ENCODE peak calls at places on chromosomes 1 and 21, in six cellular contexts. J is AG09309; D is stomach; B is CD8-positive, alpha-beta T cell; S is AG04450; N is sigmoid colon. Q is an unnamed sample.

GRCh38 chr1:101295212-101295611 is 58.4 kb downstream of the S1PR1 start:
- DNase-seq in J (no peak), B (no peak), S (no peak), N (no peak), D (no peak), Q (no peak)

GRCh38 chr1:36471830-36472641 is 7.9 kb upstream of the MRPS15 start:
- DNase-seq in N (no peak), J (no peak), S (no peak), D (no peak), B (no peak), Q (peak)

GRCh38 chr21:34889537-34890257 is 159.4 kb downstream of the RUNX1 start:
- DNase-seq in J (no peak), N (peak), S (no peak), D (peak), B (peak), Q (peak)

GRCh38 chr1:185244015-185244747 is 72.9 kb downstream of the IVNS1ABP start:
- DNase-seq in D (no peak), N (no peak), S (peak), B (peak), J (peak), Q (no peak)

GRCh38 chr1:233738396-233738795 is 124.5 kb downstream of the KCNK1 start:
- DNase-seq in J (no peak), N (no peak), B (no peak), S (no peak), D (no peak), Q (no peak)

GRCh38 chr1:168466703-168467081 is 77.1 kb downstream of the XCL2 start:
- DNase-seq in D (no peak), J (no peak), B (no peak), N (no peak), S (no peak), Q (no peak)

GRCh38 chr1:7223334-7224080 is 438.3 kb downstream of the CAMTA1 start:
- DNase-seq in B (no peak), S (peak), D (no peak), N (no peak), J (peak), Q (no peak)

GRCh38 chr1:24970399-24970753 is 40.3 kb upstream of the RUNX3 start:
- DNase-seq in J (no peak), N (no peak), B (no peak), D (no peak), S (no peak), Q (no peak)

GRCh38 chr1:11194407-11195176 is 5.4 kb downstream of the ANGPTL7 start:
- DNase-seq in S (no peak), D (no peak), J (no peak), N (no peak), B (no peak), Q (no peak)

GRCh38 chr1:47179988-47180563 is 9.8 kb downstream of the PDZK1IP1 start:
- DNase-seq in D (peak), N (no peak), S (no peak), J (no peak), B (no peak), Q (no peak)

GRCh38 chr1:212595787-212596714 is 12.5 kb upstream of the ATF3 start:
- DNase-seq in D (no peak), S (peak), B (no peak), N (no peak), J (peak), Q (no peak)
- TF ChIP-seq CTCF in D (no peak), S (peak), B (peak), N (no peak), J (peak), Q (peak)

GRCh38 chr1:192539450-192540132 is 36.0 kb upstream of the RGS1 start:
- DNase-seq in D (no peak), N (no peak), B (no peak), J (peak), S (peak), Q (no peak)

GRCh38 chr1:192543445-192543844 is 32.1 kb upstream of the RGS1 start:
- DNase-seq in J (no peak), S (no peak), N (no peak), D (no peak), B (no peak), Q (no peak)

GRCh38 chr1:192535916-192536662 is 39.5 kb upstream of the RGS1 start:
- DNase-seq in B (no peak), S (no peak), D (no peak), J (no peak), N (no peak), Q (no peak)

DNA sequence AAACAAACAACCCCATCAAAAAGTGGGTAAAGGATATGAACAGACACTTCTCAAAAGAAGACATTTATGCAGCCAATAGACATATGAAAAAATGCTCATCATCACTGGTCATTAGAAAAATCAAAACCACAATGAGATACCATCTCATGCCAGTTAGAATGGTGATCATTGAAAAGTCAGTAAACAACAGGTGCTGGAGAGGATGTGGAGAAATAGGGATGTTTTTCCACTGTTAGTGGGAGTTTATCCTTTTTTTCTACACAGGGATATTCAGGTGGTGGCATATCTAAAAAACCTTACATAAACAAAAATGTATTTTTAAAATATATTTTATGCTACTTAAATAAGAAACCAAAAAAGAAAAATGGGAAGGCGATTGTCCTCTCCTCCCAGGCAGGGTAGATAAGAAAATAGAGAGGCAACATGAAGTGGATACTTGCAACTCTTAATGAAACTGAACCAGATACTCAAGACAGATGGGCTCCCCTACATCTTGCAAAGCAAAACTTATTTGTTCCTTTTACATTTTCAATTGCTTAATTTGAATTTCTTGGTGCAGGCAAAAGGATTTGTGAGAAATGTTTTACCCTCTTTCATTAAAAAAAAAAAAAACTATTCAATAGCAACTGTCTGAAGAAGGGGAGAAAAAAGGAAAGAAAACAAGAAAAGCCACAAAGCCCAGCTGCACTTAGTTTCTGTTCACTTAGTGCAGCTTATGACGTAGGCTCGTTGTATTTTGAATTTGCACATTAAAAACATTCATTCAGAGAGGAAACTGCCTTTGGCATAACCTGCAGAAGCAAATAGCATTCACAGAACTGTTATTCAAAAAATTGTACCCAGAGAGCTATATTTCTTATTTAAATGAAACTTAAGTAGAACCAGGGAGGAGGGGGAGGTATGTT is 36.9 kb upstream of the RGS1 start:
- DNase-seq in B (no peak), J (no peak), S (no peak), D (no peak), N (no peak), Q (no peak)
- TF ChIP-seq CTCF in B (no peak), J (no peak), S (no peak), D (no peak), N (no peak), Q (no peak)

DNA sequence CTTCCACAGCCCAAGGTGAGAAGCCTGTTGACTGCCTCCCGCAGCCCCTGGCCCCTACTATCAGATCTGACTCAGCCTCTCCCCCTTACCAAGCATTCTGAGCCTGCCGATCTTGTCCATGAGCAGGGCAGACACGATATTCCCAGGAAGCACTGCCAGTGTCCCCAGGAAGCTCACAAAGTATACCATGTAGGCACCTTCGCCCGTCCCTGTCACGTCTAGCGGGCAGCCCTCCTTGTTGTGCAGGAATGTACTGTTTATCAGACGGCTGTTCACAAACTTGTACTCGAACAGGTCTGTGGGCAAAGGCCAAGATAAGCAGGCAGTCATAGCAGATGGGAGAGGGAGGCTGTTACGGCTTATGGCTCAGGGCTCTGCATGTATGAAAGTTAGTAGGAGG is 7.2 kb downstream of the BOLA1 start:
- DNase-seq in J (no peak), N (peak), D (no peak), S (no peak), B (no peak), Q (no peak)
- TF ChIP-seq CTCF in J (no peak), N (no peak), D (no peak), S (no peak), B (no peak), Q (no peak)

GRCh38 chr1:89598450-89599331 is 34.2 kb upstream of the LRRC8C start:
- DNase-seq in S (no peak), D (no peak), J (no peak), B (no peak), N (no peak), Q (no peak)
- TF ChIP-seq CTCF in S (peak), D (peak), J (peak), B (peak), N (peak), Q (peak)

GRCh38 chr1:236018885-236019453 is 45.9 kb downstream of the NID1 start:
- DNase-seq in N (peak), D (peak), J (no peak), B (no peak), S (no peak), Q (no peak)

GRCh38 chr1:236013330-236013729 is 51.6 kb downstream of the NID1 start:
- DNase-seq in B (no peak), J (no peak), S (no peak), D (no peak), N (no peak), Q (no peak)

GRCh38 chr1:236016083-236016482 is 48.8 kb downstream of the NID1 start:
- DNase-seq in N (peak), D (no peak), J (no peak), S (no peak), B (no peak), Q (no peak)

GRCh38 chr1:236015539-236015938 is 49.4 kb downstream of the NID1 start:
- DNase-seq in J (no peak), B (no peak), N (peak), D (no peak), S (no peak), Q (no peak)

DNA sequence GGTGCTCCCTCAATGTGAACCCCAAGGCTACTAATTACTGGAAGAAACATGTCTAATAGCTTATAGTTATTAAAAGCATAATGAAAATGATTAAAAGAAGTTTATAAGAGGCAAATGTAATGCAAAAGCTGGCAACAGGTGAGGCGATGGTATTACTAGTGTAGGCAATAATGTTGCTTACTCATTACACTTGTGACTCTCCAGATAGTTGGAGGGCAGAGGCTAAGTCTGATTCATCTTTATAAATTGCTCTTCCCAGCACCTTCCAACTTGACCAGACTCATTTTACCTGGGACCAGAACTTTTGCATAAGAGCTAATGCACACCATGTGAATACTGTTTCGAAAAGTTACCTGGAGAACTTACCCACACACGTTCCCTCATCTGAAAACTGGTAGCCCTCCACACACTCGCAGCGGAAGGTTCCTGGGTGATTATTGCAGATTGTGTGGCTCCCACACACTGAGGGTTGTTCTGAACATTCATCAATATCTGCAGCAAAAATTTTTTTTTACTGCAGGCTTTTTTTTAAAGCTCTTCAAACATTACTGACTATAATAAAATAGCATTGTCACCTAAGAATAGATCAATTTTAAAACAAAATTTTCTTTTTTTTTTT is 48.0 kb downstream of the NID1 start:
- DNase-seq in D (no peak), N (peak), J (no peak), S (no peak), B (no peak), Q (no peak)
- TF ChIP-seq CTCF in D (no peak), N (no peak), J (no peak), S (no peak), B (no peak), Q (no peak)

GRCh38 chr21:46210378-46211136 is 18.0 kb downstream of the LSS start:
- DNase-seq in J (no peak), B (no peak), S (no peak), N (peak), D (no peak), Q (peak)
- TF ChIP-seq CTCF in J (no peak), B (no peak), S (no peak), N (no peak), D (no peak), Q (peak)

GRCh38 chr1:240212552-240212951 is 120.9 kb downstream of the FMN2 start:
- DNase-seq in B (no peak), N (no peak), S (no peak), J (no peak), D (no peak), Q (no peak)
- TF ChIP-seq CTCF in B (no peak), N (no peak), S (no peak), J (no peak), D (no peak), Q (no peak)

DNA sequence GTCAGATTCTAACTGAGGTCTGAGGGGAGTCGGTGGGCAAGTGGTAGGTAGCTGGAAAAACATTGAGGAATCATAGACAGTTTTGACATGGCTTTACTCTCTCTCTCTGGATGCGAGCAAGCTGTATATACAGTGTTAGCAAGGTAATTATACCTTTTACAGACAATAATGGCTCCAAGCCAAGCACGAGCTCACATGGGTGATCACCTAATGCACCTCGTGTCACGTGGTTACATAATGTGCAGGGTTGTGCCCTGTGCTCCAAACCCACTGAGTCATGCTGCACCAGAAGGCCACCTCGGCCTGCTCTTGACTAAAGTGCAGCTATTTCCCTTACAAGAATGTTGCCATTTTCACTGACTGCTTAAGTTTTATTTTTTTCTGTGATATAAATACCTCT is 7.6 kb upstream of the CLCA2 start:
- DNase-seq in D (no peak), J (no peak), B (no peak), S (no peak), N (no peak), Q (no peak)
- TF ChIP-seq CTCF in D (no peak), J (no peak), B (no peak), S (no peak), N (no peak), Q (no peak)

GRCh38 chr1:157577420-157577819 is 20.5 kb downstream of the FCRL4 start:
- DNase-seq in D (no peak), J (no peak), N (no peak), S (no peak), B (no peak), Q (no peak)
- TF ChIP-seq CTCF in D (no peak), J (no peak), N (no peak), S (no peak), B (no peak), Q (no peak)

GRCh38 chr1:74767490-74767889 is 34.5 kb downstream of the TYW3 start:
- DNase-seq in N (no peak), S (no peak), J (no peak), D (no peak), B (no peak), Q (no peak)
- TF ChIP-seq CTCF in N (no peak), S (peak), J (peak), D (no peak), B (no peak), Q (peak)

Q was measured in chondrocyte.